ENCODE peak calls at places on chromosomes 7 and 10, in ten cellular contexts. R is HCT116; X is K562; Y is MM.1S; J is cardiac muscle cell; N is Karpas-422; M is CD8-positive, alpha-beta memory T cell; O is body of pancreas; K is thyroid gland; F is esophagus squamous epithelium. Z is an unnamed sample.
A peak's percentile ranks its signal among the peaks of the same experiment; 100 is the strongest.

GRCh38 chr10:3813267-3813666 is 28.3 kb upstream of the KLF6 start:
- DNase-seq in O (no peak), J (no peak), R (no peak), N (no peak), F (no peak), M (no peak), Y (no peak), X (no peak), K (no peak), Z (no peak)

GRCh38 chr10:15046626-15047025 is 2.9 kb downstream of the OLAH start:
- DNase-seq in R (no peak), F (no peak), K (no peak), O (no peak), Y (no peak), M (no peak), N (no peak), J (no peak), X (no peak), Z (peak; percentile 75)

GRCh38 chr10:127408115-127408710 is 140.9 kb upstream of the NPS start:
- DNase-seq in N (no peak), M (no peak), O (no peak), J (peak; percentile 79), X (no peak), K (no peak), R (no peak), Y (no peak), F (no peak), Z (no peak)

GRCh38 chr7:80098795-80099194 is 35.8 kb upstream of the GNAI1 start:
- DNase-seq in F (no peak), M (no peak), Y (no peak), K (no peak), N (no peak), R (no peak), X (no peak), J (no peak), O (no peak), Z (no peak)

GRCh38 chr7:35565927-35566326 is 129.0 kb downstream of the HERPUD2 start:
- DNase-seq in N (no peak), X (no peak), M (no peak), J (no peak), R (no peak), F (no peak), O (no peak), K (no peak), Y (no peak), Z (no peak)

GRCh38 chr10:23886355-23886754 is 322.6 kb upstream of the KIAA1217 start:
- DNase-seq in N (no peak), X (no peak), O (no peak), M (no peak), F (no peak), Y (no peak), J (peak; percentile 48), K (peak; percentile 5), R (no peak), Z (no peak)

GRCh38 chr7:151008511-151009323 is 15.6 kb downstream of the ATG9B start:
- DNase-seq in X (peak; percentile 98), R (peak; percentile 87), M (peak; percentile 85), K (peak; percentile 38), O (peak; percentile 77), J (no peak), N (peak; percentile 96), F (no peak), Y (peak; percentile 89), Z (peak; percentile 30)

GRCh38 chr7:37212526-37212925 is 236.1 kb downstream of the ELMO1 start:
- DNase-seq in R (no peak), J (no peak), M (no peak), F (no peak), N (no peak), O (no peak), Y (peak; percentile 60), K (no peak), X (no peak), Z (no peak)

GRCh38 chr10:34492081-34492480 is 323.0 kb downstream of the PARD3 start:
- DNase-seq in Y (no peak), K (no peak), J (no peak), R (no peak), O (no peak), M (no peak), F (no peak), X (no peak), N (no peak), Z (no peak)

GRCh38 chr7:98559958-98560357 is 57.1 kb upstream of the NPTX2 start:
- DNase-seq in N (peak; percentile 74), Y (peak; percentile 12), R (no peak), K (no peak), X (no peak), O (no peak), J (no peak), F (no peak), M (no peak), Z (no peak)

GRCh38 chr10:61942997-61943457 is 41.5 kb downstream of the ARID5B start:
- DNase-seq in F (no peak), O (no peak), M (no peak), J (no peak), Y (no peak), N (no peak), K (no peak), R (no peak), X (no peak), Z (peak; percentile 51)

GRCh38 chr7:17062433-17063383 is 180.9 kb upstream of the AGR3 start:
- DNase-seq in N (peak; percentile 64), F (no peak), R (no peak), M (no peak), Y (peak; percentile 8), X (no peak), K (no peak), O (no peak), J (no peak), Z (no peak)

GRCh38 chr7:107080533-107080932 is 36.0 kb downstream of the PRKAR2B start:
- DNase-seq in N (no peak), F (no peak), K (no peak), O (no peak), Y (no peak), M (no peak), R (no peak), J (no peak), X (no peak), Z (no peak)

GRCh38 chr7:152512711-152513110 is 76.9 kb upstream of the KMT2C start:
- DNase-seq in K (no peak), Y (peak; percentile 93), R (no peak), N (peak; percentile 17), M (no peak), X (no peak), O (no peak), J (no peak), F (no peak), Z (no peak)

GRCh38 chr10:16965740-16966447 is 148.7 kb upstream of the RSU1 start:
- DNase-seq in F (no peak), O (peak; percentile 35), N (no peak), Y (no peak), K (peak; percentile 84), M (no peak), R (peak; percentile 72), J (peak; percentile 36), X (no peak), Z (peak; percentile 92)

GRCh38 chr7:91568138-91568537 is 303.9 kb downstream of the FZD1 start:
- DNase-seq in M (no peak), N (no peak), J (no peak), O (no peak), X (no peak), K (no peak), R (no peak), F (no peak), Y (no peak), Z (no peak)

GRCh38 chr7:101412976-101413375 is 50.3 kb downstream of the COL26A1 start:
- DNase-seq in F (no peak), O (no peak), X (peak; percentile 8), M (no peak), J (no peak), R (no peak), Y (no peak), K (no peak), N (no peak), Z (no peak)

GRCh38 chr10:86756511-86757109 is at the start of gene BMPR1A:
- DNase-seq in Y (no peak), M (no peak), X (peak; percentile 21), O (peak; percentile 92), N (no peak), F (peak; percentile 25), K (peak; percentile 88), J (peak; percentile 64), R (no peak), Z (no peak)

GRCh38 chr10:49187044-49187484 is 1.1 kb downstream of the TMEM273 start:
- DNase-seq in Y (no peak), K (no peak), R (no peak), M (no peak), N (no peak), O (no peak), F (no peak), X (no peak), J (no peak), Z (no peak)

GRCh38 chr7:130277763-130278643 is 11.3 kb downstream of the CPA2 start:
- DNase-seq in J (peak; percentile 74), Y (no peak), F (no peak), R (peak; percentile 44), X (peak; percentile 46), M (no peak), N (no peak), O (peak; percentile 73), K (peak; percentile 52), Z (no peak)

GRCh38 chr10:59387951-59388431 is 25.6 kb upstream of the FAM13C start:
- DNase-seq in J (no peak), K (no peak), F (no peak), Y (no peak), X (no peak), N (no peak), O (no peak), M (no peak), R (no peak), Z (peak; percentile 93)

GRCh38 chr10:69064762-69065328 is 23.1 kb upstream of the SRGN start:
- DNase-seq in N (no peak), J (no peak), R (no peak), Y (no peak), K (no peak), F (no peak), M (no peak), O (no peak), X (peak; percentile 57), Z (no peak)
- H3K4me1 ChIP-seq in N (peaks cover 9% of the 10 kb centered on the region), J (no peaks in the 10 kb centered on the region), R (peaks cover 9% of the 10 kb centered on the region), Y (peaks cover 11% of the 10 kb centered on the region), K (peaks cover 13% of the 10 kb centered on the region), F (peaks cover 25% of the 10 kb centered on the region), M (peaks cover 14% of the 10 kb centered on the region), O (peaks cover 12% of the 10 kb centered on the region), X (peaks cover 12% of the 10 kb centered on the region), Z (peaks cover 23% of the 10 kb centered on the region)

GRCh38 chr10:26805567-26806245 is 55.1 kb downstream of the ABI1 start:
- DNase-seq in F (no peak), X (no peak), R (no peak), J (no peak), M (no peak), N (no peak), K (no peak), Y (no peak), O (no peak), Z (no peak)
- H3K27ac ChIP-seq in F (no peak overlapping the region), X (no peak overlapping the region), R (no peak overlapping the region), J (no peak overlapping the region), M (no peak overlapping the region), N (peak overlapping the region; percentile 48), K (no peak overlapping the region), Y (no peak overlapping the region), O (no peak overlapping the region), Z (no peak overlapping the region)

GRCh38 chr10:1509003-1509402 is 228.3 kb downstream of the ADARB2 start:
- DNase-seq in O (no peak), F (no peak), X (no peak), Y (no peak), K (no peak), N (no peak), R (no peak), J (no peak), M (no peak), Z (no peak)
- H3K9me3 ChIP-seq in O (peaks cover 2% of the 10 kb centered on the region), F (no peaks in the 10 kb centered on the region), X (no peaks in the 10 kb centered on the region), Y (no peaks in the 10 kb centered on the region), K (no peaks in the 10 kb centered on the region), N (no peaks in the 10 kb centered on the region), R (no peaks in the 10 kb centered on the region), J (no peaks in the 10 kb centered on the region), M (no peaks in the 10 kb centered on the region), Z (no peaks in the 10 kb centered on the region)

GRCh38 chr10:69329721-69330178 is 51.5 kb downstream of the HK1 start:
- DNase-seq in F (no peak), M (no peak), Y (no peak), X (no peak), R (no peak), O (no peak), K (no peak), J (no peak), N (no peak), Z (no peak)
- H3K4me1 ChIP-seq in F (peaks cover 100% of the 10 kb centered on the region), M (peaks cover 66% of the 10 kb centered on the region), Y (no peaks in the 10 kb centered on the region), X (peaks cover 42% of the 10 kb centered on the region), R (peaks cover 35% of the 10 kb centered on the region), O (peaks cover 47% of the 10 kb centered on the region), K (peaks cover 90% of the 10 kb centered on the region), J (peaks cover 82% of the 10 kb centered on the region), N (peaks cover 45% of the 10 kb centered on the region), Z (peaks cover 13% of the 10 kb centered on the region)